ENCODE peak calls at places on chromosomes 2 and 18, in eight cellular contexts. C is SJCRH30; K is IMR-90; Y is body of pancreas; N is left ventricle myocardium inferior; G is CD8-positive, alpha-beta T cell; I is lower lobe of right lung; W is WERI-Rb-1. O is an unnamed sample. For H3K27me3 and H3K36me3, the result is how much of the 10 kb centered on the place peaks cover.

GRCh38 chr2:14074691-14075090 is 557.8 kb upstream of the LRATD1 start:
- DNase-seq in W (no peak), Y (no peak), N (no peak), I (no peak), G (no peak), K (no peak), C (no peak), O (no peak)

GRCh38 chr18:78884502-78884901 is 95.1 kb upstream of the SALL3 start:
- DNase-seq in I (no peak), G (no peak), N (no peak), Y (no peak), W (no peak), C (no peak), K (no peak), O (no peak)

GRCh38 chr2:8002765-8003393 is 679.0 kb upstream of the ID2 start:
- DNase-seq in I (no peak), W (no peak), C (no peak), N (no peak), K (no peak), Y (no peak), G (no peak), O (no peak)

GRCh38 chr2:3785220-3785889 is 82.0 kb downstream of the DCDC2C start:
- DNase-seq in I (no peak), G (no peak), C (no peak), W (no peak), Y (no peak), N (no peak), K (peak), O (peak)

GRCh38 chr2:205411558-205411957 is 270.7 kb upstream of the NRP2 start:
- DNase-seq in K (no peak), C (no peak), N (no peak), W (no peak), G (no peak), I (no peak), Y (peak), O (no peak)

GRCh38 chr2:51624995-51625394 is 593.1 kb upstream of the NRXN1 start:
- DNase-seq in W (no peak), N (no peak), Y (no peak), K (peak), C (no peak), G (no peak), I (no peak), O (no peak)

GRCh38 chr18:79755496-79756142 is 42.1 kb upstream of the KCNG2 start:
- DNase-seq in G (no peak), C (no peak), I (no peak), K (no peak), W (no peak), Y (peak), N (no peak), O (peak)

GRCh38 chr2:26652361-26653041 is 11.3 kb upstream of the CIB4 start:
- DNase-seq in G (no peak), W (peak), I (no peak), K (peak), N (no peak), C (peak), Y (no peak), O (no peak)

GRCh38 chr2:152694161-152694661 is 23.1 kb downstream of the PRPF40A start:
- DNase-seq in G (peak), W (no peak), C (peak), N (no peak), K (peak), Y (no peak), I (no peak), O (no peak)

GRCh38 chr18:34094148-34094547 is 130.6 kb downstream of the NOL4 start:
- DNase-seq in I (no peak), N (no peak), Y (no peak), G (no peak), K (no peak), C (no peak), W (no peak), O (no peak)

GRCh38 chr18:26307161-26307773 is 81.0 kb downstream of the TAF4B start:
- DNase-seq in W (peak), I (no peak), N (no peak), Y (peak), G (no peak), K (peak), C (peak), O (peak)

GRCh38 chr2:144230452-144231085 is 289.4 kb downstream of the ZEB2 start:
- DNase-seq in K (peak), G (no peak), I (no peak), Y (no peak), C (no peak), W (no peak), N (no peak), O (no peak)

GRCh38 chr2:167431949-167432348 is 543.7 kb downstream of the XIRP2 start:
- DNase-seq in G (no peak), W (no peak), N (no peak), K (no peak), C (no peak), I (no peak), Y (no peak), O (peak)

GRCh38 chr2:105796791-105797190 is 52.1 kb downstream of the NCK2 start:
- DNase-seq in N (no peak), I (no peak), C (no peak), G (no peak), K (no peak), W (no peak), Y (no peak), O (no peak)

GRCh38 chr2:238601433-238602222 is 174.9 kb downstream of the ASB1 start:
- DNase-seq in N (no peak), K (peak), G (no peak), C (no peak), W (no peak), I (no peak), Y (no peak), O (no peak)

GRCh38 chr2:37337636-37338280 is 6.7 kb upstream of the QPCT start:
- DNase-seq in N (no peak), Y (no peak), K (peak), G (no peak), C (no peak), W (no peak), I (no peak), O (no peak)

GRCh38 chr2:35428548-35428947 is 927.0 kb upstream of the CRIM1 start:
- DNase-seq in C (peak), G (no peak), K (no peak), Y (peak), I (peak), N (no peak), W (peak), O (peak)

GRCh38 chr2:21078296-21078695 is 34.4 kb upstream of the APOB start:
- DNase-seq in K (no peak), C (no peak), Y (no peak), G (no peak), W (no peak), N (no peak), I (no peak), O (no peak)

GRCh38 chr2:20585710-20586378 is 65.1 kb downstream of the HS1BP3 start:
- DNase-seq in C (no peak), G (no peak), N (peak), W (no peak), Y (no peak), I (peak), K (no peak), O (no peak)

GRCh38 chr2:33437815-33438214 is 38.6 kb upstream of the RASGRP3 start:
- DNase-seq in G (no peak), W (no peak), I (no peak), N (no peak), K (no peak), Y (no peak), C (no peak), O (no peak)

GRCh38 chr2:229164545-229165249 is 106.4 kb downstream of the PID1 start:
- DNase-seq in G (no peak), W (no peak), Y (no peak), N (no peak), K (peak), C (no peak), I (no peak), O (no peak)

GRCh38 chr18:13267517-13267916 is 49.0 kb downstream of the LDLRAD4 start:
- DNase-seq in N (no peak), W (no peak), Y (no peak), I (no peak), K (no peak), C (no peak), G (no peak), O (no peak)

GRCh38 chr2:227461878-227462462 is 10.0 kb upstream of the AGFG1 start:
- DNase-seq in Y (no peak), C (no peak), K (no peak), N (no peak), W (no peak), G (no peak), I (no peak), O (no peak)
- H3K4me3 ChIP-seq in Y (no peak), C (no peak), K (no peak), N (no peak), W (no peak), G (no peak), I (no peak), O (no peak)

DNA sequence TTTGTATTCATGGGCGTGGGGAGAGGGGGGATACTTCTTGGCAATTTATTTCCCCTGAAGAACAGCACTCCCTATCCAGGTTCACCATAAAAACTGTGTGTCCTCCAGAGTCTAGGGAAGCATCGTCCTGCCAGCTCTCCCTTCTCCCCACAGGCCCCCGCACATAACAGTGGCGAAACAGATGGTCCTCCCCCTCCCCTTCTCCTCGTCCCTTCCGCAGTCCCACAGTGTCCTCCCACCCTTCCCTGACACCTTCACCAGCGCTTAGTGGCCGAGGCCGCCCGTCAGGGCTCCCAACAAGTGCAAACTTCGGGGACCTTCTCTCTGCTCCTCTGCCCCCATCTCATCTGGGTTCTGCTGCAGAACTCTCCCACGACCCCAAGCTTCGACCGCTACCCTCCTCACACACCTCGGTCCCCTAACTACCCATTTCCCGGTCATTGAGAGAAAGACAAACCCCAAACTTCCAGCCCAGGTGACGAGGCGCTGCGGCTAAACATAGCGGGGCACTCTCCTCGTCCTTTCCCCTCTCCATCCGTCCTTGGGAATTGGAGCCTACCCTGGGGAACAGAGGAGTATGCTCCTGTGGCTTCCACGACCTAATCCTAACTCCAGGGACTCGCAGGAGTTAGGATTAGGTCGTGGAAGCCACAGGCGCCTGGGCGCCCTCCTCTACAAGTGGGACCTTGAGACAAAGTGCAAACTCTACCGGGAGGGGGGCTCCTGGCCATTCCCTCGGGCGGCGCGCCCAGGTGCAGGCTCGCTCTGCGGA is 971 bp downstream of the ZNF385B start:
- DNase-seq in G (no peak), Y (no peak), W (peak), I (no peak), K (no peak), N (no peak), C (no peak), O (peak)
- H3K27me3 ChIP-seq in G (under half), Y (under half), W (under half), I (under half), K (half or more), N (half or more), C (under half), O (under half)

DNA sequence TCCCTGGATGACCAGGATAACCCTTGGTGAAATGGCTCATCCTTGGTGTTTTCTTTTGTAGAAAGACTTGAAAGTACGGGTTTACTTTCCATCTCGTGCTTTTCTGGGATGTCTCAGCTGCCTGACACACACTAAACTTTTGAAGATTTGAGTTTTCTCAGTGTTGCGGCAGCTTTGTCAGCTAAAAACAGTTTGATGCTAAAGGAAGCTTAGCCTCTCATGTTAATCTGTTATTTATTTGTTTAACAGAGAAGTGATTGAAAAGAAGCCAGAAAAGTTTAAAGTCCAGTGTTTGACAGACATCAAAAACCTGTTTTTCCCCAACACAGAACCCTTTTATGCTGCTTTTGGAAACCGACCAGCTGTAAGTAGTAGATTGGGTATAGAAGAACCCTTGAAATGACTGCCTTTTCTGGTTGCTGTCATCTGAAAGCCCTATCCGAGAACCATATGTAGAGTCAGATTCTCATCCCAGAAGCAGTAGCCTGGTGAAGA is 72.8 kb downstream of the LPIN1 start:
- DNase-seq in C (no peak), Y (no peak), N (no peak), K (no peak), W (no peak), G (no peak), I (no peak), O (no peak)
- H3K36me3 ChIP-seq in C (half or more), Y (under half), N (half or more), K (under half), W (half or more), G (under half), I (half or more), O (under half)

GRCh38 chr2:45643095-45643494 is 8.4 kb upstream of the PRKCE start:
- DNase-seq in N (no peak), G (no peak), W (peak), C (peak), K (no peak), I (no peak), Y (peak), O (no peak)
- H3K4me3 ChIP-seq in N (peak), G (peak), W (peak), C (peak), K (peak), I (peak), Y (no peak), O (peak)

DNA sequence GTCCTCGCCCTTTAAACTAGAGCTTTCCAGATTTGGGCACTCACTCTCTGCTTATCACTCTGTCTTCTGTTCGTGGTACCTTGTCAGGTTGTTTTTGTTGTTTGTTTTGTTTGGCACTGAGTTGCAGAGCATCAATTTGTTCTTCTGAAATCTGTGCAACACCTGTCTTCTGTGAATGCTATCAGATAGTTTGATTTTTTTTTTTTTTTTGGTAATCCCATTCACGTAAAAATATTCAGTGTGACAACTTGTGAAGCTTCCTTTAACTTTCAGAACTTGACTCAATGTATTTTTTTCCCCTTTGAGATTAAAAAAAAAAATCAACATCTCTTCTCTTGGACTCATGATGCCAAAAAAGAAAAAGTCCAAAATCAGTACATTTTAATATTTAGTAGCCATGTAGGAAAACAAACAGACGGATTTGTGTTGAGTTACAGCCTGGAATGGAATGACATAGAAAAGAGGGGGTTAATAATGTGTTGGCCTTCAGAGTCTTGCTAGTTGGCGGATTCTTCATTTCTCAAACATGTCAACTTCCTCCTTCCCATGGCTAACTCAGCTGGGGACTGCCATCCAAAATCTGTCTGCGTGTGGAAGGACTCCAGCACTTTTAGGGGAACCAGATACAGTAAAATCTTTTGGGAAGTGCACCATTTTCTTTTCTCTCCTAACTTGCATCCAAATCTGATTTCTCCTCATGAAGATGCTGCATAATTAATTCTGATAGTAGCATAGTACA is 1.6 kb downstream of the TMEM178A start:
- DNase-seq in Y (no peak), C (no peak), G (no peak), W (no peak), I (no peak), N (no peak), K (no peak), O (no peak)
- H3K27me3 ChIP-seq in Y (under half), C (under half), G (under half), W (under half), I (under half), N (under half), K (half or more), O (under half)

GRCh38 chr2:117828870-117829269 is 14.4 kb downstream of the DDX18 start:
- DNase-seq in W (no peak), Y (no peak), N (no peak), I (no peak), C (no peak), K (no peak), G (no peak), O (no peak)

GRCh38 chr2:117820444-117820843 is 6.0 kb downstream of the DDX18 start:
- DNase-seq in I (no peak), N (no peak), G (peak), Y (no peak), C (no peak), W (no peak), K (no peak), O (no peak)

GRCh38 chr2:117825437-117825836 is 10.9 kb downstream of the DDX18 start:
- DNase-seq in Y (no peak), I (no peak), N (no peak), W (no peak), C (no peak), K (no peak), G (no peak), O (no peak)
- H3K36me3 ChIP-seq in Y (under half), I (half or more), N (half or more), W (half or more), C (half or more), K (half or more), G (half or more), O (under half)